ENCODE peak calls at places on chromosomes 3 and 15, in five cellular contexts. G is skeletal muscle cell, S is transverse colon, Y is hepatic stellate cell, J is caudate nucleus. L is an unnamed sample.

GRCh38 chr3:13827256-13827655 is 52.6 kb downstream of the WNT7A start:
- DNase-seq in J (no peak), Y (no peak), G (no peak), S (no peak), L (no peak)

GRCh38 chr15:76730262-76730661 is 174.9 kb downstream of the SCAPER start:
- DNase-seq in J (no peak), Y (peak; percentile 3), S (no peak), G (no peak), L (no peak)

GRCh38 chr15:81152799-81153198 is 18.7 kb downstream of the CFAP161 start:
- DNase-seq in G (no peak), J (no peak), S (no peak), Y (no peak), L (no peak)

GRCh38 chr3:152267319-152267689 is 1.4 kb upstream of the MBNL1 start:
- DNase-seq in J (no peak), S (no peak), G (no peak), Y (no peak), L (no peak)

GRCh38 chr15:63015618-63016017 is 26.9 kb upstream of the TPM1 start:
- DNase-seq in S (no peak), G (no peak), Y (peak; percentile 50), J (no peak), L (peak; percentile 46)

GRCh38 chr15:63135804-63136203 is 14.1 kb downstream of the LACTB start:
- DNase-seq in J (no peak), G (peak; percentile 48), Y (no peak), S (no peak), L (no peak)

GRCh38 chr3:193439423-193439822 is 60.9 kb upstream of the ATP13A5 start:
- DNase-seq in S (no peak), J (no peak), G (no peak), Y (no peak), L (no peak)

GRCh38 chr3:155342344-155342743 is 48.9 kb upstream of the STRIT1 start:
- DNase-seq in G (no peak), J (no peak), S (no peak), Y (no peak), L (no peak)

GRCh38 chr3:31755911-31756658 is 223.4 kb downstream of the STT3B start:
- DNase-seq in S (peak; percentile 25), G (no peak), J (no peak), Y (no peak), L (no peak)

GRCh38 chr15:20356444-20357138 is 185.0 kb downstream of the GOLGA6L6 start:
- DNase-seq in Y (peak; percentile 70), S (peak; percentile 40), J (no peak), G (no peak), L (no peak)

GRCh38 chr3:53045784-53046170 is at the start of gene SFMBT1:
- DNase-seq in J (peak; percentile 76), S (peak; percentile 77), Y (peak; percentile 89), G (no peak), L (peak; percentile 83)

GRCh38 chr3:81249540-81250029 is 511.9 kb downstream of the GBE1 start:
- DNase-seq in G (peak; percentile 63), S (no peak), Y (peak; percentile 1), J (no peak), L (peak; percentile 12)

GRCh38 chr15:45648521-45649200 is 13.8 kb downstream of the SQOR start:
- DNase-seq in J (no peak), G (no peak), Y (peak; percentile 34), S (no peak), L (peak; percentile 32)

GRCh38 chr3:20060924-20061323 is 20.7 kb downstream of the KAT2B start:
- DNase-seq in S (no peak), G (no peak), J (no peak), Y (no peak), L (no peak)

GRCh38 chr3:122609798-122610559 is 32.5 kb downstream of the PARP15 start:
- DNase-seq in Y (peak; percentile 65), J (no peak), S (no peak), G (peak; percentile 34), L (peak; percentile 59)

GRCh38 chr3:64539451-64540196 is 148.2 kb downstream of the ADAMTS9 start:
- DNase-seq in Y (no peak), J (no peak), G (peak; percentile 83), S (peak; percentile 52), L (no peak)

GRCh38 chr3:53202331-53203015 is 41.5 kb downstream of the PRKCD start:
- DNase-seq in Y (no peak), S (no peak), J (no peak), G (no peak), L (no peak)

GRCh38 chr3:53416530-53416929 is 69.2 kb upstream of the DCP1A start:
- DNase-seq in Y (no peak), S (no peak), G (no peak), J (no peak), L (no peak)

L was measured in HTR-8/SVneo.